ENCODE peak calls at places on chromosomes 3 and 15, in five cellular contexts. One of them, this sample, is unnamed.

GRCh38 chr15:25847066-25847465 is 16.1 kb downstream of the ATP10A start:
- DNase-seq in K562: no peak
- DNase-seq in SK-N-SH: no peak
- DNase-seq in HepG2: no peak
- DNase-seq in GM12878: no peak
- DNase-seq in this sample: no peak

GRCh38 chr3:191328383-191328962 is 721 bp upstream of the CCDC50 start:
- DNase-seq in SK-N-SH: peak
- DNase-seq in GM12878: no peak
- DNase-seq in HepG2: no peak
- DNase-seq in K562: peak
- DNase-seq in this sample: no peak

GRCh38 chr15:70195808-70196304 is 98.1 kb upstream of the TLE3 start:
- DNase-seq in HepG2: peak
- DNase-seq in SK-N-SH: peak
- DNase-seq in K562: peak
- DNase-seq in GM12878: no peak
- DNase-seq in this sample: no peak

GRCh38 chr3:149188494-149188893 is 33.1 kb downstream of the CP start:
- DNase-seq in SK-N-SH: no peak
- DNase-seq in K562: no peak
- DNase-seq in GM12878: no peak
- DNase-seq in HepG2: no peak
- DNase-seq in this sample: no peak

GRCh38 chr3:123757281-123757940 is 126.7 kb downstream of the MYLK start:
- DNase-seq in GM12878: peak
- DNase-seq in HepG2: no peak
- DNase-seq in SK-N-SH: no peak
- DNase-seq in K562: no peak
- DNase-seq in this sample: no peak

GRCh38 chr3:127961124-127961523 is 46.1 kb downstream of the KBTBD12 start:
- DNase-seq in HepG2: no peak
- DNase-seq in SK-N-SH: no peak
- DNase-seq in K562: no peak
- DNase-seq in GM12878: no peak
- DNase-seq in this sample: no peak

GRCh38 chr15:75713338-75713895 is 769 bp upstream of the CSPG4 start:
- DNase-seq in SK-N-SH: no peak
- DNase-seq in HepG2: no peak
- DNase-seq in GM12878: no peak
- DNase-seq in K562: no peak
- DNase-seq in this sample: peak

GRCh38 chr3:143301031-143301430 is 181.5 kb downstream of the CHST2 start:
- DNase-seq in GM12878: no peak
- DNase-seq in HepG2: no peak
- DNase-seq in K562: no peak
- DNase-seq in SK-N-SH: no peak
- DNase-seq in this sample: no peak

GRCh38 chr3:178772746-178773145 is 236.5 kb downstream of the KCNMB2 start:
- DNase-seq in GM12878: no peak
- DNase-seq in K562: no peak
- DNase-seq in HepG2: no peak
- DNase-seq in SK-N-SH: no peak
- DNase-seq in this sample: no peak

GRCh38 chr3:13373975-13374586 is 46.0 kb downstream of the NUP210 start:
- DNase-seq in GM12878: no peak
- DNase-seq in SK-N-SH: no peak
- DNase-seq in HepG2: no peak
- DNase-seq in K562: no peak
- DNase-seq in this sample: no peak

DNA sequence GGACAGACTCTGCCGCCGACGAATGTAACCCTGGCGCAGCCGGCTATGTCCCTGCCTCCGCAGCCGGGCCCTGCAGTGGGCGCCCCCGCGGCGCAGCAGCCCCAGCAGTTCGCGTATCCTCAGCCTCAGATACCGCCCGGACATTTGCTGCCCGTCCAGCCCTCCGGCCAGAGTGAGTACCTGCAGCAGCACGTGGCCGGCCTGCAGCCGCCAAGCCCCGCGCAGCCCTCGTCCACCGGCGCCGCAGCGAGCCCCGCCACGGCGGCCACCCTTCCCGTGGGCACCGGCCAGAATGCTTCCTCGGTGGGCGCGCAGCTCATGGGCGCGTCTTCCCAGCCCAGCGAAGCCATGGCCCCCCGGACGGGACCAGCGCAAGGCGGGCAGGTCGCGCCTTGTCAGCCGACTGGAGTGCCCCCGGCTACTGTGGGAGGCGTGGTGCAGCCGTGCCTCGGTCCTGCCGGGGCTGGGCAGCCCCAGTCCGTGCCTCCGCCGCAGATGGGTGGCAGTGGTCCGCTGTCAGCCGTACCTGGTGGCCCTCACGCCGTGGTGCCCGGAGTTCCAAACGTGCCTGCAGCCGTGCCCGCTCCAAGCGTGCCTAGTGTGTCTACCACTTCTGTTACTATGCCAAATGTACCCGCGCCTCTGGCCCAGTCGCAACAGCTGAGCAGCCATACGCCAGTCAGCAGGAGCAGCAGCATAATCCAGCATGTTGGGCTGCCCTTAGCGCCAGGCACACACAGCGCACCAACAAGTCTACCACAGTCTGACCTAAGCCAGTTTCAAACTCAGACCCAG is 2.4 kb downstream of the TSC22D2 start:
- DNase-seq in K562: no peak
- DNase-seq in HepG2: no peak
- DNase-seq in SK-N-SH: peak
- DNase-seq in GM12878: no peak
- DNase-seq in this sample: peak
- TF ChIP-seq FOXM1 in K562: peak
- TF ChIP-seq FOXM1 in HepG2: no peak
- TF ChIP-seq FOXM1 in SK-N-SH: no peak
- TF ChIP-seq FOXM1 in GM12878: no peak
- TF ChIP-seq FOXM1 in this sample: no peak

DNA sequence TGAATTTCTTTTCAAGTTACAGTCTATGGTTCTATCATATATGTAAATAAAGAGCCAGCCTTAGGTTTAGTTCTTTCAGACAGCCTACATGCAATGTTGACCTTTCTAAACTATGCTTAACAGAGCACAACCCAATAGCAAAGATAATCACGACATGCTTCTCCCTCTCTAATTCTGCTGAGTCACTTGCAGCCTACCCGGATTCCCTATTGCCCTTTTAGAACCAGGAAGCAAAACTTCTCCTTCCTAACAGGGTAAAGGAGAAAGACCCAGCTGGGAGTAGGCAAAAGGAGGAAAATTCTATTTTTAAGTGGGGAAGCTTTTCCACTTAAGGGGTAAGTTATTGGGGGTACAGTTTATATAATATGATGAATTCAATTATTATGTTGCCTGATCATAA is 79.3 kb downstream of the SLC7A14 start:
- DNase-seq in K562: no peak
- DNase-seq in GM12878: no peak
- DNase-seq in HepG2: peak
- DNase-seq in SK-N-SH: no peak
- DNase-seq in this sample: no peak
- TF ChIP-seq FOXM1 in K562: no peak
- TF ChIP-seq FOXM1 in GM12878: no peak
- TF ChIP-seq FOXM1 in HepG2: no peak
- TF ChIP-seq FOXM1 in SK-N-SH: no peak
- TF ChIP-seq FOXM1 in this sample: no peak

DNA sequence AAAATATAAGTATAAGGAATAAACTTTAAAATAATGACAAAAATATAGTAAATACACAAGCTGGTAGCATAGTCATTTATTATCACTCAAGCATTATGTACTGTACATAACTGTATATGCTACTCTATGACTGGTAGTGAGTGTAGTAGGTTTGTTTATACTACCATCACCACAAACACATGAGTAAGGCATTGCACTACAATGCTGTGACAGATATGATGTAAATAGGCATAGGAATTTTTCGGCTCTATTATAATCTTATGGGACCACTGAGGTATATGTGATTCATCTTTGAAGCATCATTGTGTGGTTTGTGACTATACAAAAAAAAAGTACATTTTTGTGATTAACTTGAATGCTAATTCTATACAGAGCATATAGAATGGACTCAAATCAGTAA is 35.3 kb upstream of the FBN1 start:
- DNase-seq in GM12878: no peak
- DNase-seq in HepG2: no peak
- DNase-seq in SK-N-SH: no peak
- DNase-seq in K562: no peak
- DNase-seq in this sample: no peak
- TF ChIP-seq FOXM1 in GM12878: no peak
- TF ChIP-seq FOXM1 in HepG2: no peak
- TF ChIP-seq FOXM1 in SK-N-SH: no peak
- TF ChIP-seq FOXM1 in K562: no peak
- TF ChIP-seq FOXM1 in this sample: no peak

GRCh38 chr3:63228677-63229076 is 49.4 kb upstream of the SYNPR start:
- DNase-seq in GM12878: no peak
- DNase-seq in K562: peak
- DNase-seq in HepG2: peak
- DNase-seq in SK-N-SH: peak
- DNase-seq in this sample: peak

GRCh38 chr3:63230146-63230545 is 48.0 kb upstream of the SYNPR start:
- DNase-seq in GM12878: no peak
- DNase-seq in K562: no peak
- DNase-seq in SK-N-SH: no peak
- DNase-seq in HepG2: no peak
- DNase-seq in this sample: no peak

GRCh38 chr3:63231556-63231955 is 46.6 kb upstream of the SYNPR start:
- DNase-seq in SK-N-SH: no peak
- DNase-seq in HepG2: no peak
- DNase-seq in K562: no peak
- DNase-seq in GM12878: no peak
- DNase-seq in this sample: no peak

GRCh38 chr3:63228087-63228486 is 50.0 kb upstream of the SYNPR start:
- DNase-seq in K562: no peak
- DNase-seq in GM12878: no peak
- DNase-seq in HepG2: no peak
- DNase-seq in SK-N-SH: no peak
- DNase-seq in this sample: no peak

GRCh38 chr3:63232764-63233396 is 45.2 kb upstream of the SYNPR start:
- DNase-seq in K562: no peak
- DNase-seq in SK-N-SH: no peak
- DNase-seq in GM12878: no peak
- DNase-seq in HepG2: no peak
- DNase-seq in this sample: no peak
- TF ChIP-seq FOXM1 in K562: no peak
- TF ChIP-seq FOXM1 in SK-N-SH: no peak
- TF ChIP-seq FOXM1 in GM12878: no peak
- TF ChIP-seq FOXM1 in HepG2: no peak
- TF ChIP-seq FOXM1 in this sample: no peak

DNA sequence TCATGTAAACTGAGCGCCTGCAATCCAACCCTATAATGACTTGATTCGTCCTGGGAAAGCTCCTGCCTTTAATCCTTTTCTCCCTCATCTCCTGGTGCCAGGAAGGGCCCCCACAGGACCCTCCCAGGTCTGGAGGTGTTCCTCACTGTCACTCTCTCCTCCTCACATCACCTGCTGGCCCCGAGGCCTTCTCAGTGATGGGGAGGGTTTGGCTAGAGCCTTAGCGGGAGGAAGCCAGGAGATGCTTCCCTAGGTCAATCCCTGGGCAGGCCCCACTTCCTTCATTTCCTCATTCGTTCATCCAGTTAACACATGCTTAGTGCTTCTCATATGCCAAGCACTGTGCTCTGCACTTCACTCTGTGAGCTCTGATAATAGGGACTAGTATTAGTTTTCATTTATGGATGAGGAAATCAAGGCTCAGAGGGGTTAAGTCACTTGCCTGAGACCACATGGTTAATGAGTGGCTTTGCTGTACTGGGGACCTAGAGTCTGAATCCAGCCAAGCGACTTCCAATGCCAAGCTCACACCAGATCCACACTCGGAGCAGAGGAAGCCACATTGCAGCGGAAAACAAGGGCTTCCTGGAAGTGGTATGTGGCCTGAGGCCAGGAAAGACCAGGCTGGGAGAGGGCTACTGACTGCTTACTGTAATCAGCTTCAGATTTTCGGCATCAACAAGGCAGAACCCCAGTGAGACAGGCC is 50.3 kb upstream of the CHRNB4 start:
- DNase-seq in HepG2: no peak
- DNase-seq in GM12878: no peak
- DNase-seq in SK-N-SH: no peak
- DNase-seq in K562: no peak
- DNase-seq in this sample: no peak
- TF ChIP-seq FOXM1 in HepG2: no peak
- TF ChIP-seq FOXM1 in GM12878: no peak
- TF ChIP-seq FOXM1 in SK-N-SH: no peak
- TF ChIP-seq FOXM1 in K562: no peak
- TF ChIP-seq FOXM1 in this sample: no peak

This sample was measured in HEK293T.